ENCODE peak calls at places on chromosome 9, in six cellular contexts. I is tibial nerve, P is A549, Z is prostate gland, W is lower leg skin, A is stomach. V is an unnamed sample.

GRCh38 chr9:99368341-99369326 is 146.6 kb downstream of the SEC61B start:
- DNase-seq in I (no peak), P (no peak), Z (no peak), W (no peak), A (no peak), V (peak; percentile 57)

GRCh38 chr9:80285325-80285724 is 713.6 kb downstream of the TLE4 start:
- DNase-seq in I (no peak), P (no peak), Z (no peak), W (no peak), A (no peak), V (peak; percentile 31)

GRCh38 chr9:93303258-93303771 is 119.4 kb downstream of the WNK2 start:
- DNase-seq in I (no peak), P (no peak), Z (no peak), W (no peak), A (no peak), V (peak; percentile 7)

GRCh38 chr9:125996671-125997509 is 249.7 kb downstream of the PBX3 start:
- DNase-seq in I (no peak), P (no peak), Z (no peak), W (no peak), A (no peak), V (no peak)

GRCh38 chr9:77588319-77588937 is 59.7 kb downstream of the GNA14 start:
- DNase-seq in I (no peak), P (peak; percentile 53), Z (no peak), W (no peak), A (no peak), V (no peak)

GRCh38 chr9:91443321-91443993 is 19.8 kb upstream of the NFIL3 start:
- DNase-seq in I (no peak), P (no peak), Z (no peak), W (no peak), A (no peak), V (no peak)

GRCh38 chr9:38681747-38682227 is 38.1 kb downstream of the FAM240B start:
- DNase-seq in I (no peak), P (no peak), Z (no peak), W (no peak), A (no peak), V (no peak)

GRCh38 chr9:16524078-16524477 is 346.4 kb downstream of the BNC2 start:
- DNase-seq in I (no peak), P (no peak), Z (no peak), W (no peak), A (no peak), V (no peak)

GRCh38 chr9:698276-698675 is 143.2 kb upstream of the DMRT1 start:
- DNase-seq in I (no peak), P (no peak), Z (no peak), W (no peak), A (no peak), V (no peak)

GRCh38 chr9:36471359-36471758 is 71.3 kb upstream of the RNF38 start:
- DNase-seq in I (no peak), P (no peak), Z (no peak), W (no peak), A (no peak), V (no peak)

GRCh38 chr9:107044872-107045271 is 181.9 kb downstream of the ZNF462 start:
- DNase-seq in I (no peak), P (no peak), Z (no peak), W (no peak), A (no peak), V (no peak)

GRCh38 chr9:134793281-134793680 is 87.3 kb upstream of the FCN2 start:
- DNase-seq in I (no peak), P (no peak), Z (no peak), W (no peak), A (no peak), V (no peak)

GRCh38 chr9:24096756-24097155 is 270.7 kb upstream of the ELAVL2 start:
- DNase-seq in I (no peak), P (no peak), Z (no peak), W (no peak), A (no peak), V (no peak)

DNA sequence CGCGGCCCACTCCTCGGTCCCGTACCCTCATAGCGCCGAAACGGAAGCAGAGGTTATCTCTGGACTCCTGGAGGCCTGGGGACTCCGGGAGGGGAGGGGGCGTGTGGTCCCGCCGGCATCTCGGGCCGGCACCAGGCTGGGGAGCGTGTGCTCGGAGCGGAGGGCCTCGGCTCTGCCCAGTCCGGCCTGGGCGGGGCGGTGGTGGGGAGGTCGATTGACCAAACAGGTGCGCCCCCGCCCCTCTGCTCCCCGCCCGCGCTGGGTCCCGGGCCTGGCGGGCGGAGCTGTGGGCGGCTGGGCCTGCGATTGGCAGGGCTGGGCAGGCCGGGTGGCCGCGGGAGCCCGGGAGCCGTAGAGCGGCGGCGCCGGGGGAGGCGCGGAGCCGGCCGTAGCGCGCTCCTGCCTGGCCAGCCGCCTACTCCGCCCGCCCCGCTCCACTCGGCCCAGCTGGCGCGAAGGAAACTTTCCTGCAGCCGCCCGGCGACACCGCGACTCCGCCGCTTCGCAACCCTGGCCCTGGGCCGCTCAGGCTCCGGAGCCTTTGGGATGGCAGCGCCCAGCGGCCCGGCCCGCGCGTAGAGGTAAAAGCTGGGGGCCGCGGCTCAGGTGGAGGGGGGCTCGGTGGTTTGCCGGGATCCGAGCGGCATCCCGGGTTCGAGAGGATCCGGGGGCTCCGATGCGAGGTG is 52.1 kb upstream of the DAB2IP start:
- DNase-seq in I (peak; percentile 22), P (peak; percentile 64), Z (peak; percentile 82), W (no peak), A (peak; percentile 92), V (peak; percentile 27)
- TF ChIP-seq POLR2A in I (no peak), P (peak; percentile 45), Z (peak; percentile 45), W (no peak), A (no peak), V (no peak)

DNA sequence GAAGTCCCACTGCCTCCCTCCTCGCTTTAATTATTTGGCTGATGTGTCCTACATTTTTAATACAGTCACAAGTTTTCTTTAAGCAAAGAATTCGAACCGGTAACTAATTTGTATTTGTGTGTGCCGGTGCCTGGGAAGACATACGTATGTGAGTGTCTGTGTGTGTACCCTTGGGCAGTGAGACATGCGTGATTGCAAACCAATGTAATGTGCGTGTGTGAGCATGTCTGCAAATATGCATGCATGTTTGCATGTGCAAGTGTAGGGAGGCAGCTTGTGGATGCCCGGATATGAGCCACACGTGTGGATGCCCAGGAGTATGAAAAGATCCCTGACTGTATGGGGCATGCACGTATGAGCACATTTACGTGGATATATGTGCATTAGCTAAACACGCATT is 44.4 kb upstream of the NEK6 start:
- DNase-seq in I (no peak), P (no peak), Z (no peak), W (no peak), A (peak; percentile 3), V (no peak)
- TF ChIP-seq POLR2A in I (no peak), P (no peak), Z (no peak), W (no peak), A (no peak), V (no peak)

GRCh38 chr9:129173296-129174101 is 4.6 kb downstream of the IER5L start:
- DNase-seq in I (no peak), P (no peak), Z (no peak), W (no peak), A (no peak), V (no peak)

GRCh38 chr9:129172816-129173215 is 5.2 kb downstream of the IER5L start:
- DNase-seq in I (no peak), P (no peak), Z (no peak), W (no peak), A (no peak), V (peak; percentile 72)

GRCh38 chr9:129174724-129175514 is 3.1 kb downstream of the IER5L start:
- DNase-seq in I (peak; percentile 66), P (peak; percentile 92), Z (peak; percentile 70), W (peak; percentile 69), A (peak; percentile 79), V (peak; percentile 85)

GRCh38 chr9:129175515-129175824 is 2.6 kb downstream of the IER5L start:
- DNase-seq in I (no peak), P (no peak), Z (no peak), W (no peak), A (no peak), V (no peak)

DNA sequence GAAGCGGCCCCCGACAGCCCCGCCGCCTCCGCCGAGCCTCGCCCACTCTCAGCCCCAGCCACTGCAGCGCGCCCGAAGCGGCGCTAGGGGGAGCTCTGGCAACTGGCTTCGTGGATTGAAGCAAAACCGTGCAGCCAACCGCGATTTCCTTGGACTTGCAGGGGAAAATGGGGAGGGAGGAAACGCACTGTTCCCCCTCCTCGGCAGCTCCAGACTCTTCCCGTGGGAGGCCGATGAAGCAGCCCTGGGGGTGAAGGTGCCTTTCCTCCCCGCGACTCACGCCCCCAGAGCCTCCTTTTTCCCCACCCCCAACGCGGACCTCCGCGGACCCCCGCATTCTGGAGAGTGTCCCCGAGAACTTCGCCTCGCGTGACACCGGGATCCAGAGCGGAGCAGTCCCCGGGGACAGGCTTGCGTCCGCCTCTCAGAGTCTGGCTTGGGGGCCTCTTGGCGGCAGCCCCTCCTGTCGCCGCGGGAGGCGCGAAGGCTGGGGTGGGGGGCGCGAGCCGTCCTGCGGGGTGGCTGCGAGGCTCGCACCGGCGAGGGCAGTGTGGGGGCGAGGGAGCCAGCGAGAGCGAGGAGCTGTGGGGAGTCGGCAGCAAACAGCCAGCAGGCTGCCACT is 3.8 kb downstream of the IER5L start:
- DNase-seq in I (peak; percentile 92), P (peak; percentile 93), Z (peak; percentile 89), W (peak; percentile 89), A (peak; percentile 94), V (peak; percentile 95)
- TF ChIP-seq POLR2A in I (no peak), P (no peak), Z (peak; percentile 51), W (no peak), A (no peak), V (no peak)

GRCh38 chr9:12774861-12775367 is at the start of gene LURAP1L:
- DNase-seq in I (no peak), P (peak; percentile 86), Z (peak; percentile 66), W (peak; percentile 49), A (peak; percentile 64), V (peak; percentile 57)
- TF ChIP-seq POLR2A in I (peak; percentile 53), P (no peak), Z (peak; percentile 69), W (no peak), A (no peak), V (no peak)

GRCh38 chr9:105064248-105065118 is 136.5 kb upstream of the ABCA1 start:
- DNase-seq in I (peak; percentile 88), P (peak; percentile 96), Z (peak; percentile 91), W (peak; percentile 93), A (peak; percentile 91), V (peak; percentile 95)
- TF ChIP-seq POLR2A in I (no peak), P (no peak), Z (peak; percentile 9), W (no peak), A (no peak), V (no peak)